ENCODE peak calls at places on chromosomes 1 and 21, in four cellular contexts. R, W, F and D are unnamed samples.

GRCh38 chr1:51433269-51433971 is 85.6 kb downstream of the EPS15 start:
- DNase-seq in R (no peak), W (peak; percentile 10), F (no peak), D (peak; percentile 51)

GRCh38 chr1:211920602-211921226 is 90.2 kb upstream of the LPGAT1 start:
- DNase-seq in R (no peak), W (no peak), F (no peak), D (no peak)

GRCh38 chr1:107512836-107513235 is 372.0 kb downstream of the NTNG1 start:
- DNase-seq in R (no peak), W (no peak), F (no peak), D (no peak)

GRCh38 chr21:19553930-19554615 is 1150.5 kb upstream of the TMPRSS15 start:
- DNase-seq in R (no peak), W (peak; percentile 67), F (no peak), D (no peak)

GRCh38 chr1:93607814-93608187 is 73.8 kb downstream of the BCAR3 start:
- DNase-seq in R (no peak), W (no peak), F (no peak), D (no peak)

GRCh38 chr1:3366181-3367051 is 88.0 kb upstream of the ARHGEF16 start:
- DNase-seq in R (peak; percentile 72), W (no peak), F (no peak), D (no peak)

GRCh38 chr1:175678471-175678870 is 64.9 kb downstream of the TNR start:
- DNase-seq in R (no peak), W (peak; percentile 21), F (no peak), D (no peak)

GRCh38 chr1:54792686-54793282 is 8.3 kb downstream of the TTC22 start:
- DNase-seq in R (no peak), W (no peak), F (no peak), D (no peak)

GRCh38 chr1:65445837-65446236 is 25.4 kb downstream of the LEPR start:
- DNase-seq in R (no peak), W (no peak), F (no peak), D (no peak)

GRCh38 chr1:229714306-229714705 is 88.3 kb downstream of the URB2 start:
- DNase-seq in R (no peak), W (no peak), F (no peak), D (no peak)

GRCh38 chr1:51425955-51426354 is 93.1 kb downstream of the EPS15 start:
- DNase-seq in R (no peak), W (no peak), F (no peak), D (no peak)

GRCh38 chr1:84505167-84506001 is 802 bp upstream of the SPATA1 start:
- DNase-seq in R (no peak), W (peak; percentile 59), F (no peak), D (peak; percentile 18)

GRCh38 chr1:217482356-217483102 is 148.4 kb downstream of the GPATCH2 start:
- DNase-seq in R (no peak), W (no peak), F (peak; percentile 59), D (no peak)

GRCh38 chr21:37460196-37460595 is 93.6 kb downstream of the DYRK1A start:
- DNase-seq in R (no peak), W (peak; percentile 85), F (no peak), D (no peak)

GRCh38 chr1:111605553-111605952 is 14.0 kb upstream of the RAP1A start:
- DNase-seq in R (no peak), W (no peak), F (no peak), D (no peak)

GRCh38 chr21:28779914-28780313 is 212.8 kb downstream of the LTN1 start:
- DNase-seq in R (no peak), W (no peak), F (no peak), D (no peak)

GRCh38 chr1:30745156-30745833 is 12.3 kb downstream of the LAPTM5 start:
- DNase-seq in R (no peak), W (no peak), F (no peak), D (peak; percentile 48)

GRCh38 chr1:229022595-229023350 is 248.1 kb upstream of the RAB4A start:
- DNase-seq in R (peak; percentile 46), W (no peak), F (no peak), D (no peak)

GRCh38 chr1:203584040-203584439 is 42.6 kb upstream of the ATP2B4 start:
- DNase-seq in R (no peak), W (no peak), F (no peak), D (no peak)

GRCh38 chr1:62725255-62725654 is 37.1 kb upstream of the DOCK7 start:
- DNase-seq in R (no peak), W (no peak), F (no peak), D (no peak)

GRCh38 chr1:47333922-47334764 is 553 bp downstream of the CMPK1 start:
- DNase-seq in R (peak; percentile 96), W (peak; percentile 92), F (peak; percentile 75), D (peak; percentile 67)

GRCh38 chr1:180528868-180529470 is 26.6 kb upstream of the ACBD6 start:
- DNase-seq in R (no peak), W (no peak), F (no peak), D (no peak)

GRCh38 chr1:1073743-1074587 is at the start of gene RNF223:
- DNase-seq in R (peak; percentile 86), W (no peak), F (no peak), D (no peak)

GRCh38 chr1:205849619-205850355 is at the start of gene PM20D1:
- DNase-seq in R (peak; percentile 62), W (peak; percentile 46), F (no peak), D (no peak)

GRCh38 chr1:116127848-116128540 is 16.8 kb downstream of the MAB21L3 start:
- DNase-seq in R (no peak), W (no peak), F (peak; percentile 27), D (no peak)

GRCh38 chr1:81558291-81559076 is 242.2 kb upstream of the ADGRL2 start:
- DNase-seq in R (no peak), W (peak; percentile 26), F (no peak), D (no peak)

GRCh38 chr1:57319165-57319564 is 104.7 kb downstream of the DAB1 start:
- DNase-seq in R (no peak), W (peak; percentile 30), F (no peak), D (no peak)

GRCh38 chr1:245856944-245857531 is 650.0 kb downstream of the SMYD3 start:
- DNase-seq in R (peak; percentile 45), W (peak; percentile 57), F (no peak), D (no peak)

GRCh38 chr1:12600880-12601633 is 17.0 kb downstream of the DHRS3 start:
- DNase-seq in R (no peak), W (peak; percentile 79), F (peak; percentile 56), D (peak; percentile 53)

GRCh38 chr1:23424171-23424959 is at the start of gene TCEA3:
- DNase-seq in R (peak; percentile 90), W (peak; percentile 40), F (no peak), D (peak; percentile 37)

GRCh38 chr1:220956861-220957605 is 77.8 kb downstream of the HLX start:
- DNase-seq in R (no peak), W (no peak), F (no peak), D (no peak)

GRCh38 chr1:159951551-159951950 is 2.5 kb downstream of the SLAMF9 start:
- DNase-seq in R (no peak), W (no peak), F (no peak), D (no peak)

GRCh38 chr1:65605621-65606020 is 185.2 kb downstream of the LEPR start:
- DNase-seq in R (no peak), W (no peak), F (no peak), D (no peak)

GRCh38 chr1:70997793-70998192 is 49.8 kb downstream of the PTGER3 start:
- DNase-seq in R (no peak), W (no peak), F (no peak), D (no peak)

GRCh38 chr1:200245492-200245891 is 164.3 kb downstream of the ZNF281 start:
- DNase-seq in R (no peak), W (no peak), F (no peak), D (no peak)

GRCh38 chr1:1098656-1099425 is 17.0 kb downstream of the C1orf159 start:
- DNase-seq in R (no peak), W (no peak), F (no peak), D (no peak)

GRCh38 chr1:45040297-45040696 is 28.2 kb downstream of the UROD start:
- DNase-seq in R (no peak), W (no peak), F (no peak), D (no peak)
- H3K27me3 ChIP-seq in R (no peaks in the 10 kb centered on the region), W (no peaks in the 10 kb centered on the region), F (no peaks in the 10 kb centered on the region), D (no peaks in the 10 kb centered on the region)

DNA sequence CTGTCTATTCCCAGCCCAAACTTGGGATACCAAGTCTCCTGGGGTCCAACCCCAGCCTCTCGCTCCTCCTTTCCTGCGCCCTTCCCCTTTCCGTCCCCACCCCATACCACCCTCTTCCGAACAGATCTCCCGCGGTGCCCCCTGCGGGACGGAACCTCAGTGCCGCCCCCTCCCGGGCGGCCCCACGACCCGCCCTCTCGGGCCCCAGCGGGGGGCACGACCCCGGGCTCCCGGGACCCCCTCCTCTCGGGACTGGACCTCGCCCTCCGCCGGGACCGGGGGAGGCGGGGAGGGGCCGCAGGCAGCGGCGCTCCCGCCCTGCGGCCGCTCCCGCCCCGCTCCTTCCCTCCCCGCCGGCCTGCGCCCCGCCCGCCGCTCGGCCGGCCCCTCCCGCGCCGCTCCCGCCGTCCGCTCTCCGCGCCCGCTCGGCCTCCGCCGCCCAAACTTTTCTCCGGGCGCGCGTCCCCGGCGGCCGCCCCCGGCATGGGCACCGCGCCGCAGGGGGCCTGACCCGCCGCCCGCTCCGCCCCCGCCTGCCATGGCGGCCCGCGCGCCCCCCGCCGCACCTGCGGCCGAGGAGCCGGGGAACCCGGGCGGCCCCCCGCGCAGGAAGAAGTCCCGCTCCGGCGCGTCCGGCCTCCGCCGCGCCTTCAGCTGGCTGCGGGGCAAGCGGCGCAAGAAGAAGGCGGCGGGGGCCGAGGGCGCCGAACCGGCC is 39.0 kb upstream of the SYNC start:
- DNase-seq in R (peak; percentile 90), W (no peak), F (no peak), D (no peak)
- H3K4me3 ChIP-seq in R (peak overlapping the region; percentile 82), W (peak overlapping the region; percentile 65), F (peak overlapping the region; percentile 30), D (no peak overlapping the region)

GRCh38 chr1:240094043-240094722 is 2.5 kb downstream of the FMN2 start:
- DNase-seq in R (no peak), W (no peak), F (no peak), D (no peak)
- H3K27ac ChIP-seq in R (no peak overlapping the region), W (no peak overlapping the region), F (no peak overlapping the region), D (no peak overlapping the region)

GRCh38 chr1:110111081-110111480 is 1.2 kb upstream of the UBL4B start:
- DNase-seq in R (no peak), W (peak; percentile 25), F (no peak), D (no peak)
- H3K27me3 ChIP-seq in R (no peaks in the 10 kb centered on the region), W (no peaks in the 10 kb centered on the region), F (peaks cover 52% of the 10 kb centered on the region), D (no peaks in the 10 kb centered on the region)

GRCh38 chr1:90851711-90852050 is 134.6 kb upstream of the BARHL2 start:
- DNase-seq in R (no peak), W (no peak), F (no peak), D (no peak)

GRCh38 chr1:90850925-90851710 is 134.0 kb upstream of the BARHL2 start:
- DNase-seq in R (peak; percentile 96), W (peak; percentile 80), F (no peak), D (peak; percentile 81)

GRCh38 chr1:90854559-90854958 is 137.5 kb upstream of the BARHL2 start:
- DNase-seq in R (no peak), W (no peak), F (no peak), D (no peak)

GRCh38 chr1:90856608-90857007 is 139.5 kb upstream of the BARHL2 start:
- DNase-seq in R (no peak), W (no peak), F (no peak), D (no peak)
- H3K4me3 ChIP-seq in R (no peak overlapping the region), W (no peak overlapping the region), F (no peak overlapping the region), D (no peak overlapping the region)

GRCh38 chr1:26237230-26237966 is 3.4 kb downstream of the CEP85 start:
- DNase-seq in R (no peak), W (no peak), F (no peak), D (no peak)
- H3K27ac ChIP-seq in R (no peak overlapping the region), W (no peak overlapping the region), F (peak overlapping the region; percentile 18), D (no peak overlapping the region)